ENCODE peak calls at places on chromosomes 13 and 19, in six cellular contexts. Y is upper lobe of right lung, G is AG10803, J is GM12864, S is uterus, W is Caco-2. D is an unnamed sample.

GRCh38 chr13:99206226-99206625 is 5.6 kb downstream of the UBAC2 start:
- DNase-seq in S (no peak), Y (no peak), W (no peak), J (no peak), G (no peak), D (no peak)

GRCh38 chr19:5080030-5080644 is 111.2 kb downstream of the KDM4B start:
- DNase-seq in W (no peak), Y (no peak), J (no peak), G (no peak), S (no peak), D (no peak)

GRCh38 chr19:49361438-49362047 is 673 bp downstream of the TEAD2 start:
- DNase-seq in G (peak), W (peak), J (no peak), S (peak), Y (peak), D (peak)

GRCh38 chr19:51439021-51439465 is 19.2 kb downstream of the SIGLEC8 start:
- DNase-seq in J (no peak), S (no peak), Y (peak), G (peak), W (no peak), D (no peak)

GRCh38 chr19:33296473-33297060 is 5.8 kb downstream of the CEBPA start:
- DNase-seq in Y (peak), G (peak), J (no peak), W (no peak), S (peak), D (no peak)

GRCh38 chr19:19451429-19452240 is 46.2 kb downstream of the GATAD2A start:
- DNase-seq in Y (no peak), G (peak), S (no peak), J (no peak), W (no peak), D (no peak)

GRCh38 chr13:87887459-87888123 is 216.4 kb downstream of the SLITRK5 start:
- DNase-seq in S (no peak), G (no peak), W (no peak), J (no peak), Y (no peak), D (no peak)

GRCh38 chr19:54188224-54188871 is 1.0 kb downstream of the MBOAT7 start:
- DNase-seq in S (peak), W (no peak), G (peak), Y (peak), J (no peak), D (no peak)

GRCh38 chr19:7679017-7679720 is 1.5 kb upstream of the TRAPPC5 start:
- DNase-seq in J (peak), Y (no peak), W (peak), S (no peak), G (no peak), D (no peak)

GRCh38 chr19:56170261-56170660 is 5.5 kb upstream of the GALP start:
- DNase-seq in Y (peak), W (no peak), S (no peak), J (no peak), G (no peak), D (peak)

GRCh38 chr19:31185261-31185660 is 164.0 kb downstream of the TSHZ3 start:
- DNase-seq in Y (no peak), J (no peak), S (no peak), G (no peak), W (no peak), D (no peak)

GRCh38 chr19:1472227-1473055 is 6.6 kb downstream of the C19orf25 start:
- DNase-seq in Y (no peak), S (no peak), J (no peak), W (no peak), G (no peak), D (no peak)

GRCh38 chr13:46469064-46469463 is 82.0 kb upstream of the RUBCNL start:
- DNase-seq in Y (no peak), G (peak), W (no peak), S (no peak), J (no peak), D (no peak)

GRCh38 chr13:48954086-48954485 is 21.6 kb upstream of the FNDC3A start:
- DNase-seq in J (no peak), Y (no peak), G (peak), S (no peak), W (no peak), D (peak)

DNA sequence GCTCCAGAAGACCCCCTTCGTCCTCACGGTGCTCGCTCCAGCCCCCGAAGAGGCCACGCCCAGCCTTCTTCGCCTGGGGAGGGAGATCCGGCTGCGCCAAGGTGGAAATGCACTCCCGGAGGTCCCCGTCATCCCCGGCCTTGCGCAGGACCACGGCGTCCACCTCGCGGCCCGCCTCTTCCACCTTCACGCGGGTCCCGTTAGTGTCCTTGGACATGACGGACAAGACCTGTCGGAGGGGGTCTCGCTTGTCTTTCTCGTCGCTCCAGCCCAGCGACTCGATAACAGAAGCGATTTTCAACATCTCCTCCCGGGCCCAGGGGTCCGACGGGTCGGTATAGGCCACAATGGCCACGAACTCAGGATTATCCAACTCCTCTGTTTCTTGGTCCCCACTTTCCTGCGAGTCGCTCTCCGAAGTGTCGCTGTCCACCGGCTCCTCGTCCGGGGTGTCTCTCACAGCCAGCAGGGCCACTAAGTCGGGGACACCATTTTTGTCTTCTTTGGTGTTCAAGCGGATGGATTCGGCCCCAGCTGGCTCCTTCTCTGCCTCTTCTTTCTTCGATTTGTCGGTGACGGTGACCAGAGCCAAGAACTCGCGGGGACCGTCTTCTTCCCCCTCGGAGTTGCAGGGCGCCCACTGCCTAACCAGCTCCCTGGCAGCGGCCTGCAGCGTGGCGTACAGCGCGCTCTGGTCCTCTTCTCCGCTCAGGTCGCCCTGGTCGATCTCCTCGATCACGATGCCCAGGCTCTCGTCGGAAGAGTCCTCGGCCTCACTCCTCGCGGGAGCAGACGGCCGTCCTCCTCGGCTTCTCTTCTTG is 1.3 kb downstream of the PNMA8B start:
- DNase-seq in J (no peak), Y (no peak), S (no peak), W (no peak), G (no peak), D (no peak)
- H3K4me3 ChIP-seq in J (no peak), Y (peak), S (no peak), W (no peak), G (no peak), D (no peak)

GRCh38 chr13:25267715-25268114 is 19.6 kb downstream of the MTMR6 start:
- DNase-seq in G (peak), S (no peak), J (no peak), W (peak), Y (no peak), D (no peak)
- TF ChIP-seq CTCF in G (peak), S (no peak), J (peak), W (peak), Y (peak), D (peak)

GRCh38 chr19:11246941-11247340 is 7.5 kb downstream of the ANGPTL8 start:
- DNase-seq in Y (no peak), W (no peak), S (no peak), G (no peak), J (no peak), D (no peak)

GRCh38 chr19:11242864-11243797 is 3.7 kb downstream of the ANGPTL8 start:
- DNase-seq in J (peak), G (peak), W (peak), S (peak), Y (peak), D (peak)

GRCh38 chr19:11247391-11247790 is 8.0 kb downstream of the ANGPTL8 start:
- DNase-seq in W (no peak), J (no peak), G (no peak), Y (peak), S (peak), D (no peak)

GRCh38 chr19:11243798-11244169 is 4.4 kb downstream of the ANGPTL8 start:
- DNase-seq in S (no peak), Y (no peak), G (no peak), W (no peak), J (no peak), D (no peak)

GRCh38 chr19:11244846-11245589 is 5.6 kb downstream of the ANGPTL8 start:
- DNase-seq in G (no peak), S (no peak), J (no peak), W (no peak), Y (no peak), D (no peak)
- H3K4me3 ChIP-seq in G (no peak), S (no peak), J (no peak), W (no peak), Y (no peak), D (no peak)

DNA sequence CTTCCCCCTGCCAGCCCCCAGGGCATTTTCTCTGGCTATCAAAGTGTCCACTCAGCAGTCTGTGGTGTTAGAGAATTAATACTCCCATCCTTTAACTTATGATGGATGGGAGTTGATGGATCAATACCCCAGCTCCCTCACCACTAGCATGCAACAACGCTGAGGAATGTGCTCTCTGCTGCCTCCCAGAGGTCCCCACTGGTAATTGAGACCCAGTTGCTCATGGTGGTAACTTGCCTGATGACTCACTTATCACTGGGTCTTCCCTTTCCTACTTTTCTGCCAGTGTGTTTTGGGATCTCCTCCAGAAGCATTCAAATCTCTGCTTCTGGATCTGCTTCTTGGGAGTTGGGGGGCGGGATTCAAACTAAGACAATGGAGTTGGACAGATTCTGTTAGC is 20.3 kb upstream of the CACNA1A start:
- DNase-seq in W (peak), Y (no peak), J (no peak), G (peak), S (no peak), D (no peak)
- TF ChIP-seq CTCF in W (no peak), Y (peak), J (peak), G (peak), S (no peak), D (peak)

DNA sequence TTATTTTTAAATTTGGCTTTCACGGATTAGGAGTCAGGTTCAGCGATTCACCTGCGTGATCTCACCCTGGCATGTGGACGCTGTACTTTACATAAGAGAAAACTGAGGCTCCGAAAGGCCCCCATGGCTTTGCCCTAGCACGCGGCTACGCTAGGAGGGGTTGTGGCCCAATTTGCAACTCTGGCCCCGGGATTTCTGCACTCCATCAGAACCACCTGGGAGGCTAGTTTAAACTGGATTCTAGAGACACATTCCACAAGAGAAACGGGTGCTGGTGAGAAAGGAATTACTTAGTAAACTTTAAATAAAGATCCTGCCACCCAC is 6.2 kb downstream of the BCL3 start:
- DNase-seq in W (no peak), G (no peak), J (no peak), S (no peak), Y (no peak), D (no peak)
- H3K4me3 ChIP-seq in W (no peak), G (peak), J (peak), S (peak), Y (peak), D (peak)

GRCh38 chr19:8832132-8833021 is at the start of the genes MBD3L1 and ZNF558:
- DNase-seq in W (peak), S (peak), G (peak), J (peak), Y (peak), D (peak)

GRCh38 chr19:8831832-8832131 is 322 bp downstream of the ZNF558 start:
- DNase-seq in J (no peak), S (no peak), G (no peak), Y (no peak), W (no peak), D (no peak)

GRCh38 chr19:8835877-8836276 is 3.7 kb downstream of the MBD3L1 start:
- DNase-seq in W (no peak), G (no peak), S (no peak), J (no peak), Y (no peak), D (no peak)

GRCh38 chr19:8831373-8831772 is 731 bp downstream of the ZNF558 start:
- DNase-seq in Y (no peak), S (no peak), G (no peak), W (no peak), J (no peak), D (no peak)

GRCh38 chr19:8835446-8835845 is 3.3 kb downstream of the MBD3L1 start:
- DNase-seq in J (no peak), S (no peak), Y (no peak), W (no peak), G (no peak), D (no peak)
- TF ChIP-seq CTCF in J (no peak), S (no peak), Y (no peak), W (no peak), G (no peak), D (no peak)